ENCODE peak calls at places on chromosomes 4 and X, in ten cellular contexts. S is SK-N-SH; D is T-helper 2 cell; L is activated gamma-delta T cell; A is endothelial cell; B is hypothalamus; Z is effector memory CD8-positive, alpha-beta T cell; K is effector CD4-positive, alpha-beta T cell; Y is C1 segment of cervical spinal cord; E is HS-5. N is an unnamed sample.

GRCh38 chrX:129925305-129926092 is 19.5 kb downstream of the UTP14A start:
- DNase-seq in S (peak), D (peak), L (no peak), A (peak), B (peak), Z (peak), K (peak), Y (peak), E (no peak), N (peak)

GRCh38 chrX:2635366-2635765 is 55.7 kb upstream of the CD99 start:
- DNase-seq in S (no peak), D (no peak), L (no peak), A (no peak), B (no peak), Z (no peak), K (no peak), Y (no peak), E (no peak), N (no peak)

GRCh38 chrX:40087574-40088298 is 10.0 kb downstream of the BCOR start:
- DNase-seq in S (peak), D (no peak), L (no peak), A (no peak), B (no peak), Z (no peak), K (no peak), Y (no peak), E (no peak), N (no peak)

GRCh38 chrX:38879631-38880220 is 78.5 kb downstream of the MID1IP1 start:
- DNase-seq in S (no peak), D (no peak), L (no peak), A (no peak), B (no peak), Z (no peak), K (no peak), Y (no peak), E (no peak), N (no peak)

GRCh38 chr4:3205995-3206394 is 43.0 kb upstream of the MSANTD1 start:
- DNase-seq in S (no peak), D (no peak), L (no peak), A (no peak), B (no peak), Z (no peak), K (no peak), Y (no peak), E (no peak), N (no peak)

GRCh38 chr4:94455081-94455480 is 3.3 kb downstream of the PDLIM5 start:
- DNase-seq in S (no peak), D (no peak), L (no peak), A (no peak), B (no peak), Z (no peak), K (no peak), Y (peak), E (no peak), N (no peak)

GRCh38 chr4:136078971-136079370 is 1453.3 kb downstream of the PCDH18 start:
- DNase-seq in S (no peak), D (no peak), L (no peak), A (no peak), B (no peak), Z (no peak), K (no peak), Y (no peak), E (peak), N (no peak)

GRCh38 chr4:54940996-54941395 is 184.4 kb downstream of the KDR start:
- DNase-seq in S (no peak), D (no peak), L (no peak), A (no peak), B (no peak), Z (no peak), K (no peak), Y (no peak), E (no peak), N (no peak)

GRCh38 chr4:8700576-8700975 is 108.0 kb downstream of the CPZ start:
- DNase-seq in S (peak), D (no peak), L (no peak), A (no peak), B (no peak), Z (no peak), K (no peak), Y (no peak), E (no peak), N (no peak)

GRCh38 chr4:75849459-75849858 is 52.8 kb downstream of the PPEF2 start:
- DNase-seq in S (no peak), D (no peak), L (no peak), A (peak), B (no peak), Z (no peak), K (no peak), Y (no peak), E (no peak), N (no peak)

GRCh38 chr4:131091896-131092295 is 1995.9 kb downstream of the C4orf33 start:
- DNase-seq in S (peak), D (no peak), L (no peak), A (no peak), B (no peak), Z (no peak), K (no peak), Y (no peak), E (peak), N (no peak)

GRCh38 chr4:67151376-67152343 is 393.6 kb downstream of the CENPC start:
- DNase-seq in S (no peak), D (no peak), L (no peak), A (no peak), B (no peak), Z (no peak), K (no peak), Y (no peak), E (no peak), N (no peak)

GRCh38 chrX:100408643-100409315 is 1.3 kb downstream of the PCDH19 start:
- DNase-seq in S (peak), D (no peak), L (peak), A (no peak), B (no peak), Z (no peak), K (no peak), Y (no peak), E (no peak), N (no peak)

N was measured in immature natural killer cell.